ENCODE peak calls at places on chromosomes 4 and X, in ten cellular contexts. D, J, K, A, Z, U, Q, Y, S and N are unnamed samples.

GRCh38 chr4:150231108-150231770 is 153.0 kb downstream of the DCLK2 start:
- DNase-seq in Q (no peak), D (no peak), Y (no peak), U (no peak), J (no peak), K (no peak), Z (no peak), A (no peak), S (no peak), N (no peak)

GRCh38 chrX:23554304-23554703 is 113.0 kb upstream of the PRDX4 start:
- DNase-seq in Z (no peak), J (no peak), S (no peak), K (no peak), D (no peak), A (peak; percentile 7), Y (no peak), Q (no peak), U (peak; percentile 10), N (no peak)

GRCh38 chr4:129852434-129852833 is 756.5 kb downstream of the C4orf33 start:
- DNase-seq in Z (no peak), Q (no peak), J (no peak), S (no peak), D (no peak), Y (no peak), A (no peak), U (no peak), K (no peak), N (no peak)

GRCh38 chrX:7028246-7028645 is 119.3 kb upstream of the STS start:
- DNase-seq in D (no peak), K (no peak), Z (no peak), A (no peak), S (no peak), J (no peak), Q (no peak), Y (no peak), U (no peak), N (no peak)

GRCh38 chr4:67700119-67700873 is 659 bp downstream of the UBA6 start:
- DNase-seq in Z (no peak), J (no peak), Y (no peak), D (no peak), S (no peak), A (no peak), U (no peak), Q (no peak), K (no peak), N (no peak)

GRCh38 chr4:68808060-68808459 is 7.7 kb upstream of the UGT2B10 start:
- DNase-seq in K (no peak), S (no peak), U (no peak), D (no peak), A (no peak), Z (no peak), J (no peak), Q (no peak), Y (no peak), N (no peak)

GRCh38 chr4:44196796-44197195 is 251.8 kb downstream of the KCTD8 start:
- DNase-seq in Q (no peak), Z (no peak), Y (no peak), K (no peak), D (no peak), S (no peak), A (no peak), U (no peak), J (no peak), N (no peak)

GRCh38 chr4:147786031-147786430 is 54.1 kb downstream of the ARHGAP10 start:
- DNase-seq in D (no peak), A (no peak), Q (no peak), S (no peak), U (no peak), Y (no peak), J (no peak), K (peak; percentile 24), Z (no peak), N (no peak)

GRCh38 chr4:152211936-152212675 is 323.8 kb downstream of the FBXW7 start:
- DNase-seq in J (no peak), U (no peak), Z (no peak), K (no peak), S (no peak), Y (no peak), Q (no peak), A (no peak), D (no peak), N (no peak)
- H3K4me3 ChIP-seq in J (no peak overlapping the region), U (no peak overlapping the region), Z (no peak overlapping the region), K (no peak overlapping the region), S (no peak overlapping the region), Y (no peak overlapping the region), Q (no peak overlapping the region), A (no peak overlapping the region), D (no peak overlapping the region), N (no peak overlapping the region)

GRCh38 chrX:10617186-10617963 is 3.0 kb downstream of the MID1 start:
- DNase-seq in Y (no peak), Z (no peak), Q (no peak), S (no peak), D (no peak), U (no peak), K (no peak), J (no peak), A (no peak), N (no peak)

GRCh38 chrX:10619311-10620015 is 922 bp downstream of the MID1 start:
- DNase-seq in U (no peak), J (no peak), K (no peak), Q (no peak), Z (peak; percentile 23), A (peak; percentile 28), D (no peak), S (no peak), Y (no peak), N (no peak)

GRCh38 chrX:10617964-10618342 is 2.4 kb downstream of the MID1 start:
- DNase-seq in Z (no peak), A (peak; percentile 56), Y (no peak), J (no peak), Q (no peak), S (no peak), K (no peak), U (peak; percentile 11), D (no peak), N (no peak)

GRCh38 chrX:10620121-10620699 is at the start of gene MID1:
- DNase-seq in Y (no peak), D (peak; percentile 51), J (peak; percentile 83), S (peak; percentile 70), U (peak; percentile 63), Q (no peak), A (peak; percentile 80), Z (peak; percentile 73), K (peak; percentile 78), N (peak; percentile 75)

GRCh38 chrX:10618911-10619310 is 1.5 kb downstream of the MID1 start:
- DNase-seq in S (no peak), A (no peak), J (no peak), U (no peak), K (no peak), D (no peak), Q (no peak), Z (no peak), Y (no peak), N (no peak)
- H3K4me3 ChIP-seq in S (peak overlapping the region; percentile 87), A (peak overlapping the region; percentile 69), J (no peak overlapping the region), U (peak overlapping the region; percentile 27), K (no peak overlapping the region), D (peak overlapping the region; percentile 56), Q (peak overlapping the region; percentile 75), Z (peak overlapping the region; percentile 64), Y (peak overlapping the region; percentile 50), N (peak overlapping the region; percentile 60)

GRCh38 chr4:184641022-184641421 is 8.2 kb downstream of the CASP3 start:
- DNase-seq in K (no peak), Y (no peak), D (no peak), J (no peak), S (no peak), Q (no peak), A (no peak), Z (no peak), U (no peak), N (no peak)

GRCh38 chr4:184644553-184645307 is 4.5 kb downstream of the CASP3 start:
- DNase-seq in J (no peak), U (no peak), K (no peak), Q (no peak), S (no peak), D (no peak), A (no peak), Z (no peak), Y (no peak), N (no peak)

GRCh38 chr4:184645904-184646610 is 3.2 kb downstream of the CASP3 start:
- DNase-seq in D (no peak), U (no peak), S (no peak), K (no peak), Z (no peak), A (no peak), Y (no peak), J (no peak), Q (no peak), N (no peak)

GRCh38 chr4:184647391-184648101 is 1.7 kb downstream of the CASP3 start:
- DNase-seq in D (no peak), Q (no peak), J (no peak), Z (no peak), U (no peak), S (no peak), Y (no peak), A (no peak), K (no peak), N (no peak)

GRCh38 chr4:184643726-184644125 is 5.5 kb downstream of the CASP3 start:
- DNase-seq in Y (no peak), U (no peak), J (no peak), D (no peak), S (no peak), A (no peak), Z (no peak), Q (no peak), K (no peak), N (no peak)
- H3K4me3 ChIP-seq in Y (no peak overlapping the region), U (no peak overlapping the region), J (no peak overlapping the region), D (no peak overlapping the region), S (no peak overlapping the region), A (no peak overlapping the region), Z (no peak overlapping the region), Q (no peak overlapping the region), K (no peak overlapping the region), N (no peak overlapping the region)

DNA sequence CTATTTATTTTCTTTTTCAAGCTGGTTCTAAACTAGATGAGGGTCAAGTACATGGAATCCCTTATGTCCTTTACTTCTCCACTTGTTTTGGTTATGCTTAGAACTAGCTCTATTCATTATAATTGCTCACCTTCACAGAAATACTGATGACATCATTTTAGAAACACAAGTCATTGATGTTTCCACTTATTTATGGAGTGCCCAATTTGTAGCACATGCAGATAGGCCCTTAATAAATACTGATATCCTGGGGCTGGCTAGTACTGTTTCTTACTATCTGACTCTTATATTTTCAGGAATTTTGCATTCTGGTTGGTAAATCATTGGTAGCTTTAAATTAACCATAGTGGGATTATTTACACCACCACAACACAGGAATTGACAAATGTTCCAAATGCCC is 112.2 kb downstream of the NAA11 start:
- DNase-seq in U (no peak), J (no peak), K (no peak), A (no peak), Z (no peak), Y (no peak), D (no peak), S (no peak), Q (no peak), N (no peak)
- H3K4me3 ChIP-seq in U (no peak overlapping the region), J (no peak overlapping the region), K (no peak overlapping the region), A (no peak overlapping the region), Z (no peak overlapping the region), Y (no peak overlapping the region), D (no peak overlapping the region), S (no peak overlapping the region), Q (no peak overlapping the region), N (no peak overlapping the region)